ENCODE peak calls at places on chromosomes 16 and 17, in five cellular contexts. H is T-cell, E is AG20443, T is MV-4-11, A is AG09319. W is an unnamed sample.

GRCh38 chr17:37458805-37459204 is 30.9 kb upstream of the DUSP14 start:
- DNase-seq in H (no peak), E (peak; percentile 58), T (no peak), A (no peak), W (peak; percentile 30)

GRCh38 chr17:18314059-18314730 is 599 bp downstream of the TOP3A start:
- DNase-seq in H (peak; percentile 9), E (peak; percentile 33), T (no peak), A (no peak), W (peak; percentile 9)

GRCh38 chr17:55769625-55770000 is 18.8 kb downstream of the PCTP start:
- DNase-seq in H (no peak), E (peak; percentile 86), T (peak; percentile 20), A (peak; percentile 48), W (no peak)

GRCh38 chr16:86220552-86220951 is 289.8 kb upstream of the FOXF1 start:
- DNase-seq in H (no peak), E (no peak), T (peak; percentile 5), A (no peak), W (no peak)

GRCh38 chr16:74850027-74850426 is 75.4 kb upstream of the FA2H start:
- DNase-seq in H (no peak), E (no peak), T (no peak), A (no peak), W (no peak)

GRCh38 chr16:70267516-70267915 is 15.8 kb upstream of the EXOSC6 start:
- DNase-seq in H (no peak), E (peak; percentile 64), T (peak; percentile 28), A (no peak), W (no peak)

GRCh38 chr17:36657763-36658490 is 56.5 kb downstream of the MRM1 start:
- DNase-seq in H (no peak), E (no peak), T (no peak), A (no peak), W (no peak)

GRCh38 chr17:49371178-49371834 is 9.3 kb upstream of the ZNF652 start:
- DNase-seq in H (no peak), E (no peak), T (no peak), A (no peak), W (no peak)

GRCh38 chr17:4556996-4557395 is 1.8 kb upstream of the MYBBP1A start:
- DNase-seq in H (no peak), E (no peak), T (no peak), A (no peak), W (no peak)

GRCh38 chr16:5323284-5323683 is 225.7 kb upstream of the EEF2KMT start:
- DNase-seq in H (no peak), E (no peak), T (no peak), A (no peak), W (no peak)

GRCh38 chr16:47815655-47816054 is 340.1 kb downstream of the ABCC12 start:
- DNase-seq in H (no peak), E (no peak), T (no peak), A (no peak), W (no peak)

GRCh38 chr16:27195941-27196595 is 7.3 kb upstream of the KDM8 start:
- DNase-seq in H (peak; percentile 57), E (no peak), T (no peak), A (no peak), W (no peak)

GRCh38 chr16:81232740-81233367 is 5.6 kb upstream of the BCO1 start:
- DNase-seq in H (no peak), E (no peak), T (no peak), A (no peak), W (no peak)